ENCODE peak calls at places on chromosomes 1 and 21, in seven cellular contexts. D is fibroblast of pulmonary artery, W is neural crest cell, C is heart right ventricle, G is mesothelial cell of epicardium, I is Peyer's patch, N is progenitor cell of endocrine pancreas. P is an unnamed sample.
A peak's percentile ranks its signal among the peaks of the same experiment; 100 is the strongest.

GRCh38 chr1:111747282-111747734 is 8.1 kb upstream of the INKA2 start:
- DNase-seq in D (peak; percentile 89), W (peak; percentile 46), C (no peak), G (no peak), I (no peak), N (no peak), P (no peak)

GRCh38 chr1:154178856-154179811 is 12.8 kb downstream of the TPM3 start:
- DNase-seq in D (no peak), W (no peak), C (no peak), G (no peak), I (no peak), N (no peak), P (no peak)

GRCh38 chr1:20112279-20113000 is 6.9 kb downstream of the PLA2G2D start:
- DNase-seq in D (no peak), W (no peak), C (no peak), G (no peak), I (no peak), N (no peak), P (no peak)

GRCh38 chr1:6475381-6476133 is 9.6 kb upstream of the TNFRSF25 start:
- DNase-seq in D (peak; percentile 36), W (peak; percentile 65), C (peak; percentile 63), G (peak; percentile 79), I (peak; percentile 84), N (peak; percentile 72), P (peak; percentile 60)

GRCh38 chr21:39336457-39337008 is 12.4 kb downstream of the HMGN1 start:
- DNase-seq in D (no peak), W (no peak), C (no peak), G (no peak), I (no peak), N (no peak), P (no peak)

GRCh38 chr1:113677250-113678158 is 81.8 kb downstream of the PHTF1 start:
- DNase-seq in D (peak; percentile 78), W (no peak), C (no peak), G (no peak), I (no peak), N (no peak), P (no peak)

GRCh38 chr1:167924553-167925223 is 10.8 kb upstream of the ADCY10 start:
- DNase-seq in D (no peak), W (no peak), C (no peak), G (no peak), I (no peak), N (no peak), P (no peak)

GRCh38 chr1:212431656-212432055 is 1.1 kb upstream of the NENF start:
- DNase-seq in D (no peak), W (no peak), C (no peak), G (no peak), I (no peak), N (no peak), P (no peak)

GRCh38 chr1:54069792-54070548 is 16.6 kb downstream of the TCEANC2 start:
- DNase-seq in D (peak; percentile 71), W (no peak), C (no peak), G (no peak), I (no peak), N (no peak), P (no peak)

GRCh38 chr21:14382486-14382834 is 486 bp downstream of the HSPA13 start:
- DNase-seq in D (peak; percentile 14), W (no peak), C (no peak), G (no peak), I (no peak), N (no peak), P (no peak)

GRCh38 chr1:39130297-39130696 is 74.2 kb upstream of the MACF1 start:
- DNase-seq in D (peak; percentile 94), W (no peak), C (no peak), G (no peak), I (no peak), N (no peak), P (no peak)

DNA sequence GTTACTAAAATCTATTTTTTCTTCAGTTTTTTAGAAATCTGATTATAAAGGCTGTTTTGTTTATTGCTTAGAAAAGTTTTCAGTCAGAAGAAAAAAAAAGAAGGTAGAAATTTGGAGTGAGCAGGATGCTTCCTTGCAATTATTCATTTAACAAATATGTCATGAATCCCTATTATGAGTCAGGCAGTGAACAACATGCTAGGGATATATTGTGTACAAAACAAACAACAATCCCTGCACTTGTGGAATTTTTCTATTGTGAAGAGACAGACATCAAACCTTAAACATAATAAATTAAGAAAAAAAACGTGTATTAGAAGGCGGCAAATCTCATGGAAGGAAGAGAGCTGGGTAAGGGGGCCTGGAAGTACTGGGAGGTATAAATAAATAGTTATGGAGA is 664.1 kb upstream of the CAMK1G start:
- DNase-seq in D (peak; percentile 53), W (no peak), C (no peak), G (no peak), I (no peak), N (no peak), P (no peak)
- TF ChIP-seq CTCF in D (no peak), W (no peak), C (no peak), G (no peak), I (no peak), N (no peak), P (no peak)

GRCh38 chr1:152497273-152497672 is 13.3 kb upstream of the LCE5A start:
- DNase-seq in D (peak; percentile 3), W (no peak), C (no peak), G (no peak), I (no peak), N (no peak), P (no peak)

GRCh38 chr1:152495066-152495675 is 15.4 kb upstream of the LCE5A start:
- DNase-seq in D (peak; percentile 22), W (no peak), C (no peak), G (no peak), I (no peak), N (no peak), P (no peak)
- TF ChIP-seq CTCF in D (peak; percentile 70), W (no peak), C (no peak), G (no peak), I (peak; percentile 67), N (no peak), P (no peak)

DNA sequence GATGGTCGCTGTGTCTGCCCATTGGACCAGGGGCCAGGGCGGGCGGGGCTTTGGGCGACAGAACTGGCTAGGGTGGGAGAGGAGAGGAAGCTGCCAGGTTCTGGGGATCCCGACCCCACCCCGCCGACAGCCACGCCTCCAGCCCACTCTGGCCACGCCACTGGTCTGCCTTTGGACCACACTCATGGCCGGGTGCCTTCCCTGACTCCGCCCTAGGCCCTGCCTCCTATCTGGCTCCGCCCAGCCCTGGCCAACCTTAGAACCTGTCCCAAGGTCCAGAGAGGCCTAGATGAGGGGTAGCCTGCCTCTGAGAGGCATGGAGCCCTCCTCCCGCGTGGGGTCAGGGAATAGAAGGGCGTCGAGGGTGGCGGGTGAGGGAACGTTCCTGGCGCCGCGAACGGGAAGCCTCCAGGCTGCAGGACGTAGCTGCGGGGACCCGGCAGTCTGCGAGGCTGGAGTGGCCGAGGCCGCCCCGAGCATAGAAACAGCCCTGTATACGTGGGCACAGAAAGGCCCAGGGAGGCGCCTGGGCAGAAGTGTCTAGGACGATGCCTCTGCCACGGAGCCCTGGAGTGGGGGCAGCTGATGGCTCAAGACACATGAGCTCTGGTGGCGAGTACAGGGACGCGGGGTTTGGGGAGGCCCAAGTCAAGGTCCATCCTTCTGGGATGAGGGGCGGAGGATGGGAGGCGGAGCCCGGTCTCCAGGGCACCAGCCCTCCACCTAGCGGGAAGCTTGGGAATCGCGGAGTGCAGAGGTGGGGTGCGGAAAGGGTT is 11.5 kb upstream of the COL16A1 start:
- DNase-seq in D (peak; percentile 88), W (peak; percentile 78), C (peak; percentile 96), G (peak; percentile 82), I (peak; percentile 95), N (peak; percentile 64), P (peak; percentile 67)
- TF ChIP-seq CTCF in D (peak; percentile 91), W (peak; percentile 76), C (peak; percentile 98), G (peak; percentile 77), I (peak; percentile 87), N (peak; percentile 78), P (no peak)

DNA sequence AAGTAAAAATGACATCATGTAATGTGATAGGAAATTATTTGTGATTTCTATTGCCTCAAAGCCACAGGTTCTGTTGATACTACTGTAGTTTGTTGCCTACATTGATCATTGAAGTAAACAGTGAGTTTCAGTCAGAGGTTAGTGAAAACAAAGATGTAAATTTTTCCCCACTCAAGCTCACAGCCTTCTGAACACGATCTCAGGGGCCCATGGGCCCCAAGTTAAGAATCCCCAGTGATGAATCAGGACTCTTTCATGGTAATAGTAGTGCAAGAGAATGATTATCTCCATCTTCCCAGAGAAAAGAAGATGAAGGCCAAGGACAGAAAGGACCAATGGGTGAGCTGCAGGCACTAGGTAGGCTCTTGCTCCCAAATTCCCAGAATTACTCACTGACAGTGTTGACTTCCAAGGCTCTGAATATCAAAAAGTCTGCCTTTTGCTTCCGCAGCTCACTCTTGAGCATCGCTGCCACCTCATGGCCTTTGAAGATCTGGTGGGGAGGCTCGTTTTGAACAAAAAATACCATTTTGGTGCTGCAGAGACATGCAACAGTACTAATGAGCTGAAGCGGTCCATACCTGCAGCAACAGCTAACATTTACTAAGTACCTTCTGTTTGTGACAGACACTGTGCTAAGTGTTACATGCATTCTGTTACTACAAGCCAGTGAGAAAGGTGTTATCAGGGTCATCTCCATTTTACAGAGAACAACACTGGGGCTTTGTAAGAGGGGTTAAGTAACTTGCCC is 113.3 kb downstream of the KIAA0319L start:
- DNase-seq in D (peak; percentile 28), W (no peak), C (no peak), G (no peak), I (no peak), N (no peak), P (no peak)
- TF ChIP-seq CTCF in D (peak; percentile 12), W (peak; percentile 25), C (no peak), G (no peak), I (no peak), N (no peak), P (no peak)

GRCh38 chr1:189432761-189433160 is 1044.9 kb downstream of the BRINP3 start:
- DNase-seq in D (peak; percentile 16), W (no peak), C (no peak), G (no peak), I (no peak), N (no peak), P (no peak)

GRCh38 chr1:189431437-189431836 is 1046.2 kb downstream of the BRINP3 start:
- DNase-seq in D (peak; percentile 81), W (no peak), C (no peak), G (no peak), I (no peak), N (no peak), P (no peak)

GRCh38 chr1:189434461-189434860 is 1043.2 kb downstream of the BRINP3 start:
- DNase-seq in D (no peak), W (no peak), C (no peak), G (no peak), I (no peak), N (no peak), P (no peak)

GRCh38 chr1:189424746-189425331 is 1052.8 kb downstream of the BRINP3 start:
- DNase-seq in D (no peak), W (no peak), C (no peak), G (no peak), I (no peak), N (no peak), P (no peak)

DNA sequence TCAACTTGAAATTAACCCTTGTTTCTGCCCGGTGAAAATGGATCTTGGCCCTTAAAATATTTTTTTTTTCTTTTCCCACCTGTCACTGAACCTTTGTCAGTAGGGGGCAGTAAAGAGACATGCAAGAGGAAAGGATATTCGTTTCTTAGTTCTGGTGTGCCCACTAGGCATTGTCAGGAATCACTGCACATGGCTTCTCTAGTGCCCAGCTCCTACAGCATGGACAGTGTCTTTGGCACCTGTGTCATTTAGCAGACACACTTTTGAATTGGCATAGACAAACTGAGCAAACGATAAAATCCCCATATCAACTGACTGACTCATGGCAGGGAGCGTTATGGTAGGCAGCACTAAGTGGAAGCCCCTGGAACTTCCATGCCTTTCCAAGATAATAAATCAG is 1048.1 kb downstream of the BRINP3 start:
- DNase-seq in D (peak; percentile 70), W (no peak), C (no peak), G (no peak), I (no peak), N (no peak), P (no peak)
- TF ChIP-seq CTCF in D (peak; percentile 75), W (peak; percentile 67), C (peak; percentile 32), G (peak; percentile 64), I (peak; percentile 35), N (peak; percentile 52), P (no peak)

GRCh38 chr1:21564521-21565095 is 55.4 kb downstream of the ALPL start:
- DNase-seq in D (no peak), W (no peak), C (no peak), G (no peak), I (no peak), N (no peak), P (no peak)
- TF ChIP-seq CTCF in D (no peak), W (no peak), C (no peak), G (no peak), I (no peak), N (no peak), P (no peak)